ENCODE peak calls at places on chromosomes 6 and 20, in four cellular contexts. One of them, this sample, is unnamed.

GRCh38 chr6:67331304-67331703 is 1303.8 kb upstream of the ADGRB3 start:
- DNase-seq in astrocyte of the hippocampus: no peak
- DNase-seq in CD8-positive, alpha-beta memory T cell: no peak
- DNase-seq in neural progenitor cell: no peak
- DNase-seq in this sample: no peak

GRCh38 chr20:51631011-51631950 is 88.8 kb upstream of the NFATC2 start:
- DNase-seq in CD8-positive, alpha-beta memory T cell: peak; percentile 11
- DNase-seq in astrocyte of the hippocampus: peak; percentile 98
- DNase-seq in neural progenitor cell: no peak
- DNase-seq in this sample: no peak

GRCh38 chr6:2404211-2404929 is 159.0 kb upstream of the GMDS start:
- DNase-seq in CD8-positive, alpha-beta memory T cell: no peak
- DNase-seq in neural progenitor cell: no peak
- DNase-seq in astrocyte of the hippocampus: no peak
- DNase-seq in this sample: no peak

GRCh38 chr6:92538296-92538695 is 881.1 kb downstream of the EPHA7 start:
- DNase-seq in CD8-positive, alpha-beta memory T cell: no peak
- DNase-seq in astrocyte of the hippocampus: peak; percentile 83
- DNase-seq in neural progenitor cell: no peak
- DNase-seq in this sample: no peak

GRCh38 chr6:135902756-135903331 is 51.3 kb downstream of the PDE7B start:
- DNase-seq in astrocyte of the hippocampus: no peak
- DNase-seq in CD8-positive, alpha-beta memory T cell: no peak
- DNase-seq in neural progenitor cell: no peak
- DNase-seq in this sample: no peak

GRCh38 chr20:45138451-45139300 is 14.4 kb upstream of the WFDC12 start:
- DNase-seq in CD8-positive, alpha-beta memory T cell: peak; percentile 3
- DNase-seq in astrocyte of the hippocampus: no peak
- DNase-seq in neural progenitor cell: peak; percentile 74
- DNase-seq in this sample: no peak

GRCh38 chr6:100176321-100176950 is 182.4 kb upstream of the MCHR2 start:
- DNase-seq in CD8-positive, alpha-beta memory T cell: no peak
- DNase-seq in astrocyte of the hippocampus: peak; percentile 73
- DNase-seq in neural progenitor cell: peak; percentile 54
- DNase-seq in this sample: no peak

GRCh38 chr6:127515234-127515793 is 3.8 kb downstream of the MTCL3 start:
- DNase-seq in neural progenitor cell: peak; percentile 73
- DNase-seq in astrocyte of the hippocampus: peak; percentile 81
- DNase-seq in CD8-positive, alpha-beta memory T cell: no peak
- DNase-seq in this sample: peak; percentile 36

GRCh38 chr20:15842872-15843271 is 730.4 kb downstream of the KIF16B start:
- DNase-seq in astrocyte of the hippocampus: no peak
- DNase-seq in CD8-positive, alpha-beta memory T cell: no peak
- DNase-seq in neural progenitor cell: no peak
- DNase-seq in this sample: no peak

GRCh38 chr20:49792006-49792405 is 20.6 kb upstream of the SLC9A8 start:
- DNase-seq in astrocyte of the hippocampus: no peak
- DNase-seq in neural progenitor cell: no peak
- DNase-seq in CD8-positive, alpha-beta memory T cell: no peak
- DNase-seq in this sample: no peak

GRCh38 chr6:127117979-127118504 is 429 bp upstream of the RSPO3 start:
- DNase-seq in neural progenitor cell: peak; percentile 71
- DNase-seq in CD8-positive, alpha-beta memory T cell: no peak
- DNase-seq in astrocyte of the hippocampus: peak; percentile 45
- DNase-seq in this sample: no peak

GRCh38 chr6:4358414-4359107 is 223.2 kb upstream of the ECI2 start:
- DNase-seq in CD8-positive, alpha-beta memory T cell: no peak
- DNase-seq in neural progenitor cell: peak; percentile 24
- DNase-seq in astrocyte of the hippocampus: peak; percentile 99
- DNase-seq in this sample: no peak

GRCh38 chr6:154962751-154963150 is 32.4 kb upstream of the TIAM2 start:
- DNase-seq in astrocyte of the hippocampus: peak; percentile 97
- DNase-seq in neural progenitor cell: no peak
- DNase-seq in CD8-positive, alpha-beta memory T cell: no peak
- DNase-seq in this sample: no peak

GRCh38 chr6:41286544-41287346 is at the start of gene TREM1:
- DNase-seq in CD8-positive, alpha-beta memory T cell: no peak
- DNase-seq in neural progenitor cell: no peak
- DNase-seq in astrocyte of the hippocampus: no peak
- DNase-seq in this sample: no peak

GRCh38 chr20:61874421-61875068 is 191.1 kb downstream of the TAF4 start:
- DNase-seq in CD8-positive, alpha-beta memory T cell: no peak
- DNase-seq in astrocyte of the hippocampus: peak; percentile 89
- DNase-seq in neural progenitor cell: peak; percentile 81
- DNase-seq in this sample: no peak

GRCh38 chr6:90466191-90466940 is 120.5 kb downstream of the MAP3K7 start:
- DNase-seq in neural progenitor cell: peak; percentile 71
- DNase-seq in CD8-positive, alpha-beta memory T cell: no peak
- DNase-seq in astrocyte of the hippocampus: peak; percentile 73
- DNase-seq in this sample: no peak

GRCh38 chr20:54172856-54173652 is 732 bp downstream of the CYP24A1 start:
- DNase-seq in astrocyte of the hippocampus: peak; percentile 59
- DNase-seq in neural progenitor cell: peak; percentile 73
- DNase-seq in CD8-positive, alpha-beta memory T cell: no peak
- DNase-seq in this sample: no peak

GRCh38 chr20:17956099-17956685 is 12.4 kb downstream of the SNX5 start:
- DNase-seq in CD8-positive, alpha-beta memory T cell: no peak
- DNase-seq in astrocyte of the hippocampus: peak; percentile 35
- DNase-seq in neural progenitor cell: no peak
- DNase-seq in this sample: no peak

GRCh38 chr6:118722820-118723526 is 71.6 kb upstream of the CEP85L start:
- DNase-seq in CD8-positive, alpha-beta memory T cell: no peak
- DNase-seq in astrocyte of the hippocampus: no peak
- DNase-seq in neural progenitor cell: no peak
- DNase-seq in this sample: no peak

GRCh38 chr20:6959900-6960312 is 192.4 kb downstream of the BMP2 start:
- DNase-seq in neural progenitor cell: no peak
- DNase-seq in astrocyte of the hippocampus: no peak
- DNase-seq in CD8-positive, alpha-beta memory T cell: no peak
- DNase-seq in this sample: no peak

GRCh38 chr20:50729925-50730764 is 1.2 kb upstream of the PARD6B start:
- DNase-seq in neural progenitor cell: no peak
- DNase-seq in astrocyte of the hippocampus: no peak
- DNase-seq in CD8-positive, alpha-beta memory T cell: no peak
- DNase-seq in this sample: no peak

GRCh38 chr6:54695815-54696214 is 150.8 kb upstream of the FAM83B start:
- DNase-seq in neural progenitor cell: no peak
- DNase-seq in astrocyte of the hippocampus: no peak
- DNase-seq in CD8-positive, alpha-beta memory T cell: no peak
- DNase-seq in this sample: no peak

GRCh38 chr20:47620808-47621805 is 119.4 kb downstream of the NCOA3 start:
- DNase-seq in astrocyte of the hippocampus: peak; percentile 74
- DNase-seq in neural progenitor cell: peak; percentile 39
- DNase-seq in CD8-positive, alpha-beta memory T cell: peak; percentile 25
- DNase-seq in this sample: peak; percentile 56

GRCh38 chr20:44809380-44810060 is 826 bp downstream of the RIMS4 start:
- DNase-seq in CD8-positive, alpha-beta memory T cell: no peak
- DNase-seq in neural progenitor cell: no peak
- DNase-seq in astrocyte of the hippocampus: no peak
- DNase-seq in this sample: no peak

GRCh38 chr6:87722831-87723726 is 21.0 kb upstream of the AKIRIN2 start:
- DNase-seq in astrocyte of the hippocampus: peak; percentile 98
- DNase-seq in neural progenitor cell: peak; percentile 76
- DNase-seq in CD8-positive, alpha-beta memory T cell: no peak
- DNase-seq in this sample: no peak

GRCh38 chr6:104161960-104162669 is 697.6 kb downstream of the HACE1 start:
- DNase-seq in CD8-positive, alpha-beta memory T cell: no peak
- DNase-seq in neural progenitor cell: no peak
- DNase-seq in astrocyte of the hippocampus: peak; percentile 31
- DNase-seq in this sample: no peak

GRCh38 chr6:35140991-35141720 is at the start of gene TCP11:
- DNase-seq in CD8-positive, alpha-beta memory T cell: no peak
- DNase-seq in astrocyte of the hippocampus: no peak
- DNase-seq in neural progenitor cell: no peak
- DNase-seq in this sample: peak; percentile 15